ENCODE peak calls at places on chromosomes 2 and 18, in ten cellular contexts. G is IMR-90; V is hepatocyte; F is SJSA1; H is thyroid gland; A is OCI-LY7; N is adrenal gland; R is astrocyte; E is ovary; Q is CD8-positive, alpha-beta T cell. M is an unnamed sample.

GRCh38 chr2:656676-657075 is 20.5 kb downstream of the TMEM18 start:
- DNase-seq in A (no peak), V (no peak), R (no peak), E (no peak), F (no peak), H (no peak), Q (no peak), G (no peak), N (no peak), M (no peak)

GRCh38 chr2:202577250-202578183 is 57.3 kb upstream of the FAM117B start:
- DNase-seq in A (no peak), H (no peak), F (no peak), Q (no peak), E (no peak), V (no peak), R (no peak), G (no peak), N (no peak), M (no peak)

GRCh38 chr2:96536445-96537065 is at the start of gene ARID5A:
- DNase-seq in G (peak; percentile 85), A (peak; percentile 94), V (peak; percentile 96), N (peak; percentile 93), R (peak; percentile 78), F (peak; percentile 76), H (peak; percentile 95), Q (peak; percentile 89), E (peak; percentile 92), M (peak; percentile 53)

GRCh38 chr2:147255812-147256211 is 589.0 kb upstream of the ACVR2A start:
- DNase-seq in Q (no peak), E (peak; percentile 17), R (no peak), F (no peak), N (no peak), H (no peak), A (no peak), G (no peak), V (no peak), M (no peak)

GRCh38 chr18:77439888-77440287 is 190.2 kb downstream of the GALR1 start:
- DNase-seq in G (no peak), Q (no peak), R (no peak), N (no peak), H (no peak), V (no peak), E (no peak), F (no peak), A (no peak), M (no peak)

GRCh38 chr2:99787011-99787410 is 297.2 kb upstream of the REV1 start:
- DNase-seq in F (no peak), N (no peak), G (no peak), Q (no peak), V (no peak), A (no peak), H (no peak), E (no peak), R (no peak), M (no peak)

GRCh38 chr2:64330691-64331429 is 123.1 kb upstream of the LGALSL start:
- DNase-seq in G (peak; percentile 88), Q (peak; percentile 74), R (peak; percentile 68), F (peak; percentile 70), N (peak; percentile 81), H (peak; percentile 72), V (peak; percentile 95), E (peak; percentile 83), A (peak; percentile 92), M (peak; percentile 80)

GRCh38 chr2:120224735-120225548 is 1.7 kb upstream of the TMEM185B start:
- DNase-seq in R (no peak), H (no peak), V (no peak), N (no peak), A (no peak), F (no peak), Q (no peak), G (no peak), E (no peak), M (no peak)

GRCh38 chr18:21327101-21327500 is 85.1 kb downstream of the GREB1L start:
- DNase-seq in R (no peak), H (no peak), A (no peak), V (no peak), E (no peak), Q (no peak), F (no peak), G (no peak), N (no peak), M (no peak)

GRCh38 chr2:215577356-215577755 is 141.5 kb upstream of the FN1 start:
- DNase-seq in A (no peak), G (peak; percentile 79), E (no peak), F (no peak), N (no peak), Q (no peak), V (no peak), H (no peak), R (peak; percentile 53), M (no peak)

GRCh38 chr2:15638720-15639119 is 47.1 kb downstream of the DDX1 start:
- DNase-seq in R (peak; percentile 61), G (peak; percentile 71), N (no peak), Q (no peak), V (no peak), A (no peak), H (no peak), E (no peak), F (no peak), M (peak; percentile 15)

DNA sequence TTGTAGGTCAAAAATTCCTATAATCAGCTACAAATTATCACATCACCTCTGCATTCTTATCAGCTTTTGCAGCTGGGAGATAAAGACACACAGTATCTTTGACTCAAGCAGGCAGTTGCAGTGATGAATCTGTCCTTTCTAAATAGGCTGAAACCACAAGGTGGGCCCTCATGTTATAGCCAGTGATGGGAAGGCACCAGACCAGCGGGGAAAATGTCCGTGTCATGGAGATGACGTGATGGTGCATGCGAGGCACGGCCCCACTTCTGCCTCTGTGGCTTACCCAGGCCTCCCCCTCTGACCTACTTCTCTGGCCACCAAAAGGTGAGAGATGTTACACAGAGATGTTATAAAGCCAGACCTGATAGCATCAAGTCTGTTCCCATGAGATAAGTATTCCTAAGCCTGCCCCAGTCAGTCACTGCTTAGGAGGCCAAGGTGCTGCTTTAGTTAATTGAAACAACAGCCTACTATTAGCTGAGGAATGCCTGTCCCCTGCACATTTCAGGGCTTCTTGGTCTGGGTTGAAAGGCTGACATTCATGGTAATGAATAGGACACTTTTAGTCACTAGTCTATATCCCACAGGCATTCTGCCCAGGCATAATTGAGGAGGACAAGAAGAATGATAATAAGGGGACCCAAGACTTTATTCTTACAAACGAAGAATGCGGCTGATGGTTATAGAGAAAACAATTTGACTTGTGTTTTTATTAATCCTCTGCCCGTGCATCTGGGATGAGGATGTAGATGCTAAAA is 327.9 kb downstream of the LPIN1 start:
- DNase-seq in H (no peak), E (no peak), G (no peak), V (no peak), Q (no peak), A (no peak), F (no peak), N (no peak), R (no peak), M (no peak)
- H3K27ac ChIP-seq in H (no peak overlapping the region), E (no peak overlapping the region), G (no peak overlapping the region), V (no peak overlapping the region), Q (no peak overlapping the region), A (no peak overlapping the region), F (no peak overlapping the region), N (no peak overlapping the region), R (no peak overlapping the region), M (no peak overlapping the region)

DNA sequence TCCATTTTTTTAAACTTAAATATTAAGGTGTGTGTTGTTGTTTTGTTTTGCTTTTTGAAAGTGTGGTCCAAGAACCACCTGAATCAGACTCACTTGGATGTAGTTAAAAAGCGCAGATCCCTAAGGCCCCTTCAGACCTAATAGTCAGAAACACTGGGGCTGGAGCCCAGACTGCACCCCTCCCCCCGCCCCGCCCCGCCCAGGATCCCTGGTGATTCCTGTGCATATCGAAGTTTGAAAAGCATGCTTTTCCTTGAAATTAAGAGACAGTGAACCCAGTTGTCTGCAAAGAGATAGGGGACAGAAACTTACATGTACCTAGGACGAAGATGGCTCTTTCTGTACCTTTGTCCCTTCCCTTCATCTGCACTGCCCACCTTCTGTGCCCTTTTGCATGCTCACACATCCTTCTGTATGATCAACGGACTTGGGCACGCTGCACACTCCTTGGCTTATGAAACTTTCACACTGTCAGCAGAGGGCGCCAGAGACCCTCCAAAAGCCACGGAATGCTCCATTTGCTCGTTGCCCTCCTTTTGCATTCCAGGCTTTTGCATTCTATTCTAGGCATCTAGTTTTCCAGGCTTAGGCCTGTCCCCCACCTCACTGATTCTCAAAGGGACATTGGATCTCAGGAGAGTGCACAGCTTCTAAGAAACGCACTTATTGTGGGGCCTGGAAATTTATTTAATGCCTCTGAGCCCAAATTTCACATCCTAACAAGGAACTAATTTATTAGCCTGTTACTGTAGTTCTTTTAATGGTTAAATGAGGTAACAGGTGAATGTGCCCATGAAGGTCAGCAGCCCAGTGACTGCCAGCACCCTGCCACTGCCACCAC is 32.8 kb upstream of the SLC14A1 start:
- DNase-seq in E (peak; percentile 78), A (peak; percentile 30), Q (peak; percentile 72), R (peak; percentile 55), H (peak; percentile 73), V (peak; percentile 86), N (peak; percentile 83), F (peak; percentile 62), G (peak; percentile 76), M (peak; percentile 60)
- H3K27ac ChIP-seq in E (no peak overlapping the region), A (no peak overlapping the region), Q (no peak overlapping the region), R (no peak overlapping the region), H (no peak overlapping the region), V (no peak overlapping the region), N (no peak overlapping the region), F (no peak overlapping the region), G (no peak overlapping the region), M (no peak overlapping the region)

GRCh38 chr2:213105212-213105611 is 46.2 kb downstream of the IKZF2 start:
- DNase-seq in V (no peak), A (no peak), H (no peak), N (no peak), R (no peak), G (no peak), F (no peak), E (no peak), Q (no peak), M (no peak)
- H3K27ac ChIP-seq in V (no peak overlapping the region), A (no peak overlapping the region), H (no peak overlapping the region), N (no peak overlapping the region), R (no peak overlapping the region), G (no peak overlapping the region), F (no peak overlapping the region), E (no peak overlapping the region), Q (no peak overlapping the region), M (no peak overlapping the region)

GRCh38 chr2:189526936-189527654 is 53.5 kb downstream of the SLC40A1 start:
- DNase-seq in Q (no peak), G (no peak), N (no peak), E (no peak), V (no peak), H (no peak), F (no peak), R (no peak), A (no peak), M (no peak)

GRCh38 chr2:189526241-189526640 is 54.3 kb downstream of the SLC40A1 start:
- DNase-seq in Q (no peak), R (no peak), V (no peak), E (no peak), A (no peak), G (no peak), F (no peak), H (no peak), N (no peak), M (no peak)

GRCh38 chr2:189528617-189529016 is 52.0 kb downstream of the SLC40A1 start:
- DNase-seq in F (no peak), A (no peak), V (no peak), N (no peak), H (no peak), G (no peak), Q (no peak), E (no peak), R (no peak), M (no peak)

GRCh38 chr2:189524746-189525145 is 55.8 kb downstream of the SLC40A1 start:
- DNase-seq in Q (no peak), E (no peak), R (no peak), G (no peak), N (no peak), H (no peak), F (no peak), A (no peak), V (no peak), M (no peak)

GRCh38 chr2:189527812-189528591 is 52.6 kb downstream of the SLC40A1 start:
- DNase-seq in V (no peak), A (no peak), F (no peak), N (no peak), Q (no peak), G (no peak), R (no peak), E (no peak), H (no peak), M (no peak)
- H3K27ac ChIP-seq in V (no peak overlapping the region), A (no peak overlapping the region), F (no peak overlapping the region), N (no peak overlapping the region), Q (no peak overlapping the region), G (no peak overlapping the region), R (no peak overlapping the region), E (peak overlapping the region; percentile 79), H (peak overlapping the region; percentile 20), M (no peak overlapping the region)

M was measured in AG04450.